ENCODE peak calls at places on chromosomes 5 and 9, in four cellular contexts. D is activated CD4-positive, alpha-beta memory T cell treated with anti-CD3 and anti-CD28 coated beads, Interleukin-2, amount 10 ng/mL, durations not matched to agents 7 days and 5 days; A is amygdala; T is iPS-NIHi11. G is an unnamed sample.

GRCh38 chr5:79829260-79829659 is 139.6 kb downstream of the CMYA5 start:
- DNase-seq in A (no peak), D (no peak), T (peak), G (peak)

GRCh38 chr5:150289551-150290390 is at the start of gene CAMK2A:
- DNase-seq in D (no peak), A (no peak), T (peak), G (no peak)

GRCh38 chr9:92026206-92027002 is 76.4 kb upstream of the ROR2 start:
- DNase-seq in D (no peak), A (no peak), T (no peak), G (no peak)

GRCh38 chr9:127215266-127216209 is 49.0 kb upstream of the GARNL3 start:
- DNase-seq in T (no peak), D (no peak), A (no peak), G (peak)

GRCh38 chr5:165187815-165188214 is 1682.4 kb downstream of the MAT2B start:
- DNase-seq in T (no peak), A (no peak), D (no peak), G (no peak)

GRCh38 chr5:147484708-147485020 is 25.2 kb downstream of the DPYSL3 start:
- DNase-seq in A (no peak), D (no peak), T (no peak), G (no peak)

GRCh38 chr9:127452481-127453092 is 1.3 kb downstream of the LRSAM1 start:
- DNase-seq in T (no peak), A (no peak), D (no peak), G (no peak)

GRCh38 chr5:41921874-41922273 is 3.2 kb upstream of the FBXO4 start:
- DNase-seq in D (no peak), A (no peak), T (no peak), G (peak)

GRCh38 chr9:108443741-108444140 is 412.0 kb downstream of the ACTL7B start:
- DNase-seq in D (no peak), T (no peak), A (no peak), G (no peak)

GRCh38 chr9:134922066-134922931 is 4.6 kb upstream of the FCN1 start:
- DNase-seq in T (no peak), A (no peak), D (no peak), G (peak)

GRCh38 chr5:10729320-10730133 is 31.5 kb downstream of the DAP start:
- DNase-seq in D (no peak), T (no peak), A (no peak), G (no peak)

GRCh38 chr5:61811052-61811451 is 479.0 kb downstream of the ZSWIM6 start:
- DNase-seq in D (no peak), A (no peak), T (no peak), G (no peak)

GRCh38 chr5:55176176-55176818 is 3.3 kb upstream of the CDC20B start:
- DNase-seq in A (no peak), T (peak), D (peak), G (peak)

GRCh38 chr9:31119882-31120481 is 1264.5 kb upstream of the ACO1 start:
- DNase-seq in A (no peak), D (peak), T (peak), G (no peak)

GRCh38 chr5:149550267-149550582 is 1.0 kb downstream of the CSNK1A1 start:
- DNase-seq in T (no peak), D (no peak), A (no peak), G (no peak)

GRCh38 chr9:109258619-109259321 is 62.1 kb downstream of the EPB41L4B start:
- DNase-seq in A (no peak), T (peak), D (no peak), G (peak)

GRCh38 chr5:149583394-149583793 is 2.1 kb downstream of the ARHGEF37 start:
- DNase-seq in A (peak), T (no peak), D (no peak), G (no peak)